ENCODE peak calls at places on chromosomes 13 and 19, in six cellular contexts. L, F, A, Y, D and M are unnamed samples.

GRCh38 chr13:48318014-48318713 is 14.6 kb downstream of the RB1 start:
- DNase-seq in Y (no peak), L (no peak), A (no peak), D (no peak), F (peak), M (no peak)

GRCh38 chr13:92143766-92144165 is 745.3 kb downstream of the GPC5 start:
- DNase-seq in D (no peak), A (no peak), F (no peak), L (peak), Y (no peak), M (no peak)

GRCh38 chr13:111789011-111789410 is 277.9 kb upstream of the SOX1 start:
- DNase-seq in A (no peak), L (no peak), D (no peak), Y (no peak), F (peak), M (no peak)

GRCh38 chr19:5661483-5661882 is 18.8 kb downstream of the MICOS13 start:
- DNase-seq in F (peak), D (no peak), L (no peak), A (no peak), Y (no peak), M (no peak)

GRCh38 chr13:109672545-109672944 is 113.8 kb downstream of the IRS2 start:
- DNase-seq in F (no peak), A (no peak), D (no peak), L (no peak), Y (peak), M (no peak)

GRCh38 chr13:110911880-110912279 is 3.0 kb downstream of the ANKRD10 start:
- DNase-seq in L (no peak), Y (peak), D (no peak), F (no peak), A (no peak), M (no peak)

GRCh38 chr19:1538978-1539377 is 15.1 kb downstream of the PLK5 start:
- DNase-seq in Y (no peak), F (no peak), A (no peak), D (no peak), L (no peak), M (no peak)

GRCh38 chr13:48446454-48446853 is 33.5 kb upstream of the LPAR6 start:
- DNase-seq in L (peak), F (no peak), Y (peak), D (no peak), A (no peak), M (no peak)

GRCh38 chr13:114282143-114282685 is 813 bp downstream of the UPF3A start:
- DNase-seq in F (peak), L (peak), D (peak), Y (peak), A (peak), M (peak)

GRCh38 chr19:34661357-34661756 is 15.6 kb downstream of the SCGB2B2 start:
- DNase-seq in F (no peak), L (no peak), Y (no peak), A (no peak), D (no peak), M (no peak)

GRCh38 chr19:55113570-55114039 is 3.8 kb downstream of the PPP1R12C start:
- DNase-seq in F (peak), D (no peak), L (peak), A (no peak), Y (peak), M (no peak)

GRCh38 chr13:73141292-73141771 is 82.5 kb downstream of the KLF5 start:
- DNase-seq in D (no peak), L (peak), F (no peak), Y (peak), A (no peak), M (no peak)

GRCh38 chr19:43809762-43810696 is 7.8 kb upstream of the LYPD5 start:
- DNase-seq in L (peak), Y (peak), A (peak), D (peak), F (no peak), M (peak)

GRCh38 chr13:73704587-73704986 is 429.6 kb downstream of the KLF12 start:
- DNase-seq in Y (no peak), L (no peak), A (no peak), D (no peak), F (no peak), M (no peak)

GRCh38 chr13:20945952-20946383 is 43.4 kb upstream of the XPO4 start:
- DNase-seq in Y (no peak), L (no peak), F (no peak), A (no peak), D (no peak), M (no peak)

GRCh38 chr19:33392341-33393285 is 19.1 kb downstream of the CEBPG start:
- DNase-seq in A (peak), D (no peak), L (no peak), Y (no peak), F (peak), M (no peak)

GRCh38 chr19:2613507-2614295 is 88.8 kb downstream of the GNG7 start:
- DNase-seq in A (peak), L (peak), F (peak), Y (peak), D (peak), M (peak)

GRCh38 chr19:29504454-29504853 is 21.3 kb upstream of the VSTM2B start:
- DNase-seq in A (no peak), D (no peak), L (no peak), Y (no peak), F (peak), M (no peak)

GRCh38 chr13:67094952-67095351 is 135.2 kb downstream of the PCDH9 start:
- DNase-seq in A (no peak), D (no peak), Y (peak), L (peak), F (no peak), M (no peak)